ENCODE peak calls at places on chromosome 16, in six cellular contexts. S is OCI-LY7, M is GM23248, V is mesenchymal stem cell, R is IMR-90, F is Karpas-422. E is an unnamed sample.

GRCh38 chr16:1184980-1185379 is 32.1 kb downstream of the CACNA1H start:
- DNase-seq in V (no peak), R (no peak), F (no peak), M (no peak), S (no peak), E (no peak)

GRCh38 chr16:20707461-20707860 is 10.0 kb upstream of the ACSM1 start:
- DNase-seq in M (no peak), V (no peak), F (no peak), S (no peak), R (no peak), E (no peak)

GRCh38 chr16:66658860-66659190 is 37.7 kb downstream of the CMTM4 start:
- DNase-seq in V (no peak), S (no peak), R (no peak), M (no peak), F (no peak), E (no peak)

GRCh38 chr16:27314161-27314723 is 468 bp downstream of the IL4R start:
- DNase-seq in F (peak; percentile 45), V (peak; percentile 98), M (peak; percentile 96), R (peak; percentile 97), S (no peak), E (peak; percentile 95)

GRCh38 chr16:48479955-48480354 is 94.7 kb upstream of the SIAH1 start:
- DNase-seq in R (peak; percentile 55), S (no peak), V (peak; percentile 80), F (no peak), M (no peak), E (no peak)

GRCh38 chr16:69888005-69888560 is 63.1 kb upstream of the CLEC18A start:
- DNase-seq in M (no peak), V (no peak), R (no peak), F (peak; percentile 69), S (no peak), E (no peak)

GRCh38 chr16:80231888-80232287 is 308.9 kb upstream of the DYNLRB2 start:
- DNase-seq in M (peak; percentile 92), S (peak; percentile 7), V (peak; percentile 46), F (no peak), R (peak; percentile 94), E (peak; percentile 94)

GRCh38 chr16:81530296-81530721 is 85.7 kb downstream of the CMIP start:
- DNase-seq in V (no peak), S (no peak), R (no peak), F (no peak), M (no peak), E (peak; percentile 97)

GRCh38 chr16:54068212-54068611 is 218.4 kb downstream of the IRX3 start:
- DNase-seq in F (no peak), R (no peak), S (no peak), M (no peak), V (no peak), E (no peak)

GRCh38 chr16:10571354-10571753 is 9.0 kb downstream of the EMP2 start:
- DNase-seq in F (no peak), V (peak; percentile 47), S (no peak), R (no peak), M (no peak), E (no peak)

GRCh38 chr16:67857547-67858233 is 10.2 kb upstream of the CENPT start:
- DNase-seq in V (peak; percentile 99), S (no peak), R (peak; percentile 92), M (peak; percentile 99), F (no peak), E (peak; percentile 96)

GRCh38 chr16:23679274-23679985 is 741 bp downstream of the PLK1 start:
- DNase-seq in F (peak; percentile 84), M (no peak), V (peak; percentile 74), R (peak; percentile 57), S (peak; percentile 49), E (peak; percentile 37)

GRCh38 chr16:81723098-81723723 is 55.9 kb upstream of the PLCG2 start:
- DNase-seq in V (peak; percentile 85), S (peak; percentile 90), F (peak; percentile 93), R (peak; percentile 80), M (peak; percentile 84), E (peak; percentile 73)

GRCh38 chr16:15643453-15644305 is 725 bp upstream of the MARF1 start:
- DNase-seq in R (peak; percentile 59), F (peak; percentile 75), V (peak; percentile 78), M (peak; percentile 87), S (peak; percentile 78), E (no peak)

GRCh38 chr16:72312862-72313261 is 140.9 kb upstream of the PMFBP1 start:
- DNase-seq in V (no peak), S (no peak), R (peak; percentile 25), F (no peak), M (peak; percentile 29), E (no peak)

GRCh38 chr16:72311426-72311825 is 139.5 kb upstream of the PMFBP1 start:
- DNase-seq in V (peak; percentile 22), M (no peak), R (peak; percentile 13), F (no peak), S (no peak), E (no peak)

GRCh38 chr16:72313903-72314302 is 141.9 kb upstream of the PMFBP1 start:
- DNase-seq in M (no peak), F (no peak), R (no peak), S (no peak), V (peak; percentile 15), E (no peak)

DNA sequence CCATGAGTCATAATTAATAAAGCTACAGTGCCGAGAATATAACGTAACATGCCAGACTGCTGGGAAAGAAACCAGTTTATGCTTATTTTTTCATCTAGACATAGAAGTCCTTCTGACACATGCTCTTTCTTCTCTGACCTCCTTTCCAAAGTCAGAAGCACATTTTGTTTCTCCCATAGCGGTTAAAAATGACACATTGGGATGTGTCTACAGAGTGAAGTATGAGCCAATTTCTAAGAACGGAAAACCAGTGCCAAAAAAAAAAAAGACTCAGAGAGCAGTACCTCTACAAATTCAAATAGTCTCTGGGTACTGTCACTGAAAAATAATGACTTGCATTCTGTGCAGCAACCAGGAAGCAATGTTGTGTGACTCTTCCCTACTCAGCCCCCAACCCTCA is 145.4 kb upstream of the PMFBP1 start:
- DNase-seq in R (peak; percentile 34), M (peak; percentile 86), S (no peak), V (no peak), F (no peak), E (no peak)
- H2AFZ ChIP-seq in R (no peak overlapping the region), M (peak overlapping the region; percentile 21), S (no peak overlapping the region), V (no peak overlapping the region), F (no peak overlapping the region), E (no peak overlapping the region)

GRCh38 chr16:73063854-73064226 is 15.9 kb upstream of the ZFHX3 start:
- DNase-seq in M (no peak), R (no peak), F (peak; percentile 19), S (no peak), V (no peak), E (no peak)
- H2AFZ ChIP-seq in M (peak overlapping the region; percentile 84), R (peak overlapping the region; percentile 84), F (no peak overlapping the region), S (no peak overlapping the region), V (no peak overlapping the region), E (peak overlapping the region; percentile 70)

GRCh38 chr16:57826706-57827625 is 24.7 kb upstream of the KIFC3 start:
- DNase-seq in M (peak; percentile 16), F (peak; percentile 36), R (no peak), S (no peak), V (no peak), E (no peak)
- H2AFZ ChIP-seq in M (no peak overlapping the region), F (no peak overlapping the region), R (peak overlapping the region; percentile 49), S (no peak overlapping the region), V (no peak overlapping the region), E (no peak overlapping the region)

GRCh38 chr16:8753411-8754054 is 43.9 kb downstream of the TMEM186 start:
- DNase-seq in M (no peak), R (no peak), V (no peak), S (no peak), F (no peak), E (no peak)

GRCh38 chr16:8756755-8757154 is 40.7 kb downstream of the TMEM186 start:
- DNase-seq in V (no peak), M (no peak), R (no peak), S (no peak), F (no peak), E (no peak)

GRCh38 chr16:8752706-8753105 is 44.7 kb downstream of the TMEM186 start:
- DNase-seq in R (no peak), M (no peak), S (no peak), F (no peak), V (no peak), E (no peak)

GRCh38 chr16:8751481-8752311 is 45.7 kb downstream of the TMEM186 start:
- DNase-seq in M (peak; percentile 80), V (peak; percentile 73), S (no peak), R (peak; percentile 78), F (no peak), E (peak; percentile 70)
- H2AFZ ChIP-seq in M (no peak overlapping the region), V (no peak overlapping the region), S (no peak overlapping the region), R (no peak overlapping the region), F (no peak overlapping the region), E (no peak overlapping the region)

DNA sequence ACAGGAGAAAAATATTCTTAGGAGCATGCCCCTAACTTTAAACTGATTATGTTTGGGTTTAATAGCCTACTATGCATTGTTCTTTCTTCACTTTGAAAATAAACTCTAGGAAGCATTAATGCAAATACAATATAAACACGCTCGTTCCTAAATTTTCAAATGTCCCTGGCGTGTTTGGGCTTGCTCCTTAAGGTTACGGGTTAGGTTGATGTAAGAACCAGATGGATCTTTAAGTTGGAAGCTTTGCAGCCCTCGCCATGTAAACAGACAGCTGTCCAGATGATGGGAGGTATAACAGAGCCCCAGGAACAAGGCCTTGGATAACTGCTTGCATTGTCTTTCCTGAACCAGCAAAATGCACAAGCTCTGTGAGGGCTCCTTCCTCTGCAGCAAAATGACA is 332.5 kb downstream of the FOXL1 start:
- DNase-seq in F (no peak), R (no peak), M (no peak), V (no peak), S (no peak), E (no peak)
- H2AFZ ChIP-seq in F (no peak overlapping the region), R (no peak overlapping the region), M (no peak overlapping the region), V (no peak overlapping the region), S (no peak overlapping the region), E (peak overlapping the region; percentile 3)

GRCh38 chr16:64085291-64085690 is 1036.6 kb downstream of the CDH11 start:
- DNase-seq in M (no peak), R (no peak), V (no peak), S (no peak), F (no peak), E (no peak)
- H2AFZ ChIP-seq in M (no peak overlapping the region), R (no peak overlapping the region), V (no peak overlapping the region), S (peak overlapping the region; percentile 18), F (peak overlapping the region; percentile 24), E (no peak overlapping the region)

DNA sequence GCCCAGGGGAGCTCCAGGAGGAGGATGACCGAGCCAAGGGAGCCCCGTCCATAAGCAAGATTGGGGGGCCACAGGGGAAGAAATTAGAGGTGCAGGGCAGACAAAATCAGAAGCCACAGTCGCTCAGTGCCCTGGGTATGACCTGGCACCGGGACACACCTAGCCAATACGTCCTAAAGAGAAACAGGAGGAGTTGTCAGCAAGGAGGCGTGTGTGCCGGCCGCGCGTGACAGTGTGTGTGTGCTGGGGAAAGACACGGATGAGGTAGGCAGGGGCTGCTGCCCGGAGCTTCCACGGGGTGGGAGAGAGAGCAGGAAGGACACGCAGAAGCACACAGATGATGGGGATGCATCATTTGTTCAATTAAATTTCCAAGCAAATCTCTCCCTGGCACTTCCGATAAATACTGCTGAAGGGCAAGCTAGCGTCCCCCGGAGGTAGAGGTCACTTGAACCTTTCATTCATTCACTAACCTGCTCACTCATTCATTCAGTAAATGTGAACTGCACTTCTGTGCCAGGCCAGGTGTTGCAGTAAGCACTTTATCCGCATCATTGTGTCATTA is 38.0 kb downstream of the C16orf95 start:
- DNase-seq in S (no peak), R (no peak), M (no peak), F (no peak), V (no peak), E (no peak)
- H2AFZ ChIP-seq in S (no peak overlapping the region), R (no peak overlapping the region), M (no peak overlapping the region), F (no peak overlapping the region), V (no peak overlapping the region), E (no peak overlapping the region)

GRCh38 chr16:88914750-88915368 is 48.4 kb upstream of the PABPN1L start:
- DNase-seq in S (no peak), M (peak; percentile 88), F (no peak), R (peak; percentile 25), V (no peak), E (no peak)
- H2AFZ ChIP-seq in S (no peak overlapping the region), M (no peak overlapping the region), F (no peak overlapping the region), R (no peak overlapping the region), V (no peak overlapping the region), E (peak overlapping the region; percentile 32)